ENCODE peak calls at places on chromosome 5, in eight cellular contexts. P is neural crest cell; A is GM03348; C is astrocyte; M is fibroblast of mammary gland; X is mesothelial cell of epicardium; G is activated T-helper 2 cell treated with anti-CD3 and anti-CD28 coated beads, Interferon-gamma antibody, Interleukin-2, Interleukin-4, amounts not matched to agents 10 μg/mL and 5 μg/mL and 100 μg/mL, durations not matched to agents 14 hours and 24 hours and 36 hours; B is GM10248. E is an unnamed sample.

GRCh38 chr5:74648835-74649286 is 8.3 kb upstream of the ENC1 start:
- DNase-seq in P (no peak), A (peak), C (peak), M (peak), X (no peak), G (peak), B (peak), E (no peak)

GRCh38 chr5:107671742-107672211 is 1.0 kb upstream of the EFNA5 start:
- DNase-seq in P (peak), A (peak), C (peak), M (peak), X (peak), G (no peak), B (no peak), E (no peak)

GRCh38 chr5:67724412-67725135 is 491.0 kb upstream of the PIK3R1 start:
- DNase-seq in P (no peak), A (no peak), C (no peak), M (no peak), X (no peak), G (no peak), B (no peak), E (no peak)

GRCh38 chr5:173829826-173830225 is 58.3 kb upstream of the CPEB4 start:
- DNase-seq in P (no peak), A (peak), C (peak), M (peak), X (no peak), G (no peak), B (no peak), E (no peak)

GRCh38 chr5:141486091-141486490 is 1.3 kb downstream of the PCDHGC4 start:
- DNase-seq in P (no peak), A (no peak), C (no peak), M (no peak), X (no peak), G (no peak), B (peak), E (no peak)

GRCh38 chr5:72133212-72133990 is 26.1 kb downstream of the MAP1B start:
- DNase-seq in P (no peak), A (no peak), C (peak), M (peak), X (no peak), G (no peak), B (no peak), E (no peak)

GRCh38 chr5:138077064-138077696 is 6.7 kb upstream of the WNT8A start:
- DNase-seq in P (peak), A (peak), C (peak), M (peak), X (peak), G (peak), B (peak), E (peak)

GRCh38 chr5:143248822-143249579 is 154.5 kb downstream of the NR3C1 start:
- DNase-seq in P (no peak), A (peak), C (peak), M (peak), X (no peak), G (no peak), B (no peak), E (no peak)

GRCh38 chr5:180649297-180650039 is at the start of gene FLT4:
- DNase-seq in P (no peak), A (no peak), C (no peak), M (no peak), X (no peak), G (no peak), B (no peak), E (no peak)

GRCh38 chr5:18534119-18534518 is 899.9 kb downstream of the TAF11L14 start:
- DNase-seq in P (no peak), A (no peak), C (no peak), M (no peak), X (no peak), G (no peak), B (no peak), E (no peak)

GRCh38 chr5:68924490-68925145 is 169.2 kb upstream of the SLC30A5 start:
- DNase-seq in P (no peak), A (peak), C (peak), M (peak), X (no peak), G (no peak), B (no peak), E (no peak)

GRCh38 chr5:62260510-62260909 is 45.5 kb upstream of the KIF2A start:
- DNase-seq in P (no peak), A (no peak), C (no peak), M (no peak), X (no peak), G (no peak), B (no peak), E (no peak)

GRCh38 chr5:135271533-135272310 is 127.3 kb downstream of the MACROH2A1 start:
- DNase-seq in P (no peak), A (peak), C (peak), M (peak), X (no peak), G (no peak), B (no peak), E (no peak)

GRCh38 chr5:55456216-55456895 is 78.4 kb downstream of the PLPP1 start:
- DNase-seq in P (no peak), A (peak), C (peak), M (peak), X (no peak), G (no peak), B (no peak), E (no peak)

GRCh38 chr5:58268263-58268662 is 191.6 kb downstream of the PLK2 start:
- DNase-seq in P (no peak), A (no peak), C (no peak), M (no peak), X (no peak), G (no peak), B (no peak), E (no peak)